ENCODE peak calls at places on chromosomes 2 and 18, in six cellular contexts. One of them, this sample, is unnamed.

GRCh38 chr2:6692061-6692460 is 173.6 kb downstream of the CMPK2 start:
- DNase-seq in A549: no peak
- DNase-seq in HepG2: no peak
- DNase-seq in K562: no peak
- DNase-seq in endothelial cell of umbilical vein: no peak
- DNase-seq in GM12878: no peak
- DNase-seq in this sample: no peak

GRCh38 chr2:11495844-11496271 is 29.9 kb upstream of the E2F6 start:
- DNase-seq in A549: no peak
- DNase-seq in HepG2: no peak
- DNase-seq in K562: no peak
- DNase-seq in endothelial cell of umbilical vein: no peak
- DNase-seq in GM12878: no peak
- DNase-seq in this sample: no peak

GRCh38 chr2:29193681-29194080 is 78.5 kb downstream of the CLIP4 start:
- DNase-seq in A549: no peak
- DNase-seq in HepG2: no peak
- DNase-seq in K562: no peak
- DNase-seq in endothelial cell of umbilical vein: no peak
- DNase-seq in GM12878: no peak
- DNase-seq in this sample: no peak

GRCh38 chr2:100673115-100673514 is 110.3 kb downstream of the PDCL3 start:
- DNase-seq in A549: no peak
- DNase-seq in HepG2: no peak
- DNase-seq in K562: no peak
- DNase-seq in endothelial cell of umbilical vein: no peak
- DNase-seq in GM12878: no peak
- DNase-seq in this sample: no peak

GRCh38 chr18:47997338-47997780 is 66.9 kb upstream of the SMAD2 start:
- DNase-seq in A549: peak; percentile 62
- DNase-seq in HepG2: no peak
- DNase-seq in K562: peak; percentile 28
- DNase-seq in endothelial cell of umbilical vein: no peak
- DNase-seq in GM12878: no peak
- DNase-seq in this sample: peak; percentile 67

GRCh38 chr2:239378918-239379640 is 21.7 kb downstream of the HDAC4 start:
- DNase-seq in A549: no peak
- DNase-seq in HepG2: no peak
- DNase-seq in K562: no peak
- DNase-seq in endothelial cell of umbilical vein: no peak
- DNase-seq in GM12878: no peak
- DNase-seq in this sample: no peak

GRCh38 chr18:30582078-30582477 is 460.5 kb downstream of the DSC3 start:
- DNase-seq in A549: no peak
- DNase-seq in HepG2: no peak
- DNase-seq in K562: peak; percentile 14
- DNase-seq in endothelial cell of umbilical vein: no peak
- DNase-seq in GM12878: no peak
- DNase-seq in this sample: no peak

GRCh38 chr2:144402282-144402681 is 117.6 kb downstream of the ZEB2 start:
- DNase-seq in A549: no peak
- DNase-seq in HepG2: no peak
- DNase-seq in K562: no peak
- DNase-seq in endothelial cell of umbilical vein: no peak
- DNase-seq in GM12878: no peak
- DNase-seq in this sample: no peak

DNA sequence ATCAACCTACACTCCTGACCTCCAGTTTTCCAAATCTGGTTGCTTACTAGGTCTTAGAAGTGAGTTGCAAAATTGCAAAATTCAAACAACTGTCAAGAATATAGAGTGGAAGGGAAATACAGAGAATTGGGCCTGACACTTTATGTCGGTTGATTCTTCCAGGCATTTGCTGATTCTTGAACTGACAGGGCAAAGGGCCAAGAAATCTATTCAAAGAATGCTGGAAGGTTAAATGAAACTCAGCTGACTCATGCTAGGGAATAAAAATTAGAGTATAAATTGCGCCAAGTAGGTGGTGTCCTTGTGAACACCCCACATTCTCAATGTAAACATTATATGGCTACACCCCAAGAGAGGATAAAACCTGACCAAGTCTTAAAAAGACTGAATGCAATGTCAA is 21.5 kb upstream of the ZSCAN30 start:
- DNase-seq in A549: no peak
- DNase-seq in HepG2: no peak
- DNase-seq in K562: no peak
- DNase-seq in endothelial cell of umbilical vein: peak; percentile 26
- DNase-seq in GM12878: no peak
- DNase-seq in this sample: no peak
- TF ChIP-seq MYC in A549: no peak
- TF ChIP-seq MYC in HepG2: no peak
- TF ChIP-seq MYC in K562: no peak
- TF ChIP-seq MYC in endothelial cell of umbilical vein: no peak
- TF ChIP-seq MYC in GM12878: no peak
- TF ChIP-seq MYC in this sample: no peak

DNA sequence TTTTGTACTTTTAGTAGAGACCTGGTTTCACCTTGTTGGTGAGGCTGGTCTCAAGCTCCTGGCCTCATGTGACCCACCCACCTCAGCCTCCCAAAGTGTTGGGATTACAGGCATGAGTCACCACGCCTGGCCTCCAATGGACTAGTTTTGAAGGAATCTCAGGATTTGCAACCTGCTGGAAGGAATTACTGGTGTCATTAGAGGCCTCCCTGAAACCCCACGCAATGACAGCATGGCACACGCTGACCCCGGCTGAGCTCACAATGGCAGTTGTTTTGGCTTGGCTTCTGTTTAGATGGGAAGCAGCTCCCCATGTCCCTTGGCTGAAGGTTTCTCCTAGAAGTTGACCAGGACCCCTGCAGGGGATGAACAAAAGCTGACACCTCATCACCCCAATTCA is 23.1 kb upstream of the COPS8 start:
- DNase-seq in A549: no peak
- DNase-seq in HepG2: no peak
- DNase-seq in K562: no peak
- DNase-seq in endothelial cell of umbilical vein: no peak
- DNase-seq in GM12878: no peak
- DNase-seq in this sample: no peak
- TF ChIP-seq MAX in A549: no peak
- TF ChIP-seq MAX in HepG2: no peak
- TF ChIP-seq MAX in K562: no peak
- TF ChIP-seq MAX in endothelial cell of umbilical vein: no peak
- TF ChIP-seq MAX in GM12878: no peak
- TF ChIP-seq MAX in this sample: no peak

DNA sequence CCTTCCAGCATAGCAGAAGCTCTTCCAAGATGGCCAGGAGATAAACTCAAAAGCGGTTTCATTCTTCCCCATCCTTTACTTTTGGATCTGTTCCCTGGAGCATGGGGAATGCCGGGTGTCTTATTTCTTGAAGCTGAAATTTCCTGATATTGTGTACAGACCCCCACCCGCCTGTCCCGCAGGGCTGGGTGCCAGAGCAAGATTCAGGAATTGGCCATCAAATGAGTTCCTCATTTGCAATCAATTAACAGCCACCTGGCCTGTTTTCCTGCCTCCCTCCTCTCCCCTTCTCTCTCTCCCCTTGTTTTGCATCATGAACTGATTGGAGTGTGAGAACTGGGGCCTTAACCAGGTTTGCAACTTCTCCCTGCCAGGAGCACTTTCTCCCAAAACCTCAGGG is 202.1 kb downstream of the SH3RF3 start:
- DNase-seq in A549: no peak
- DNase-seq in HepG2: no peak
- DNase-seq in K562: no peak
- DNase-seq in endothelial cell of umbilical vein: peak; percentile 62
- DNase-seq in GM12878: no peak
- DNase-seq in this sample: peak; percentile 38
- TF ChIP-seq CTCF in A549: no peak
- TF ChIP-seq CTCF in HepG2: no peak
- TF ChIP-seq CTCF in K562: no peak
- TF ChIP-seq CTCF in endothelial cell of umbilical vein: no peak
- TF ChIP-seq CTCF in GM12878: no peak
- TF ChIP-seq CTCF in this sample: no peak

GRCh38 chr2:106956879-106957278 is 70.9 kb upstream of the ST6GAL2 start:
- DNase-seq in A549: no peak
- DNase-seq in HepG2: no peak
- DNase-seq in K562: no peak
- DNase-seq in endothelial cell of umbilical vein: no peak
- DNase-seq in GM12878: no peak
- DNase-seq in this sample: no peak
- TF ChIP-seq MYC in A549: no peak
- TF ChIP-seq MYC in HepG2: no peak
- TF ChIP-seq MYC in K562: no peak
- TF ChIP-seq MYC in endothelial cell of umbilical vein: no peak
- TF ChIP-seq MYC in GM12878: no peak
- TF ChIP-seq MYC in this sample: no peak

GRCh38 chr18:76589866-76590265 is 94.8 kb upstream of the ZNF516 start:
- DNase-seq in A549: no peak
- DNase-seq in HepG2: no peak
- DNase-seq in K562: no peak
- DNase-seq in endothelial cell of umbilical vein: no peak
- DNase-seq in GM12878: no peak
- DNase-seq in this sample: no peak
- TF ChIP-seq MAX in A549: no peak
- TF ChIP-seq MAX in HepG2: no peak
- TF ChIP-seq MAX in K562: no peak
- TF ChIP-seq MAX in endothelial cell of umbilical vein: no peak
- TF ChIP-seq MAX in GM12878: no peak
- TF ChIP-seq MAX in this sample: no peak

GRCh38 chr2:210399440-210400041 is 77.0 kb downstream of the LANCL1 start:
- DNase-seq in A549: peak; percentile 11
- DNase-seq in HepG2: peak; percentile 19
- DNase-seq in K562: no peak
- DNase-seq in endothelial cell of umbilical vein: peak; percentile 21
- DNase-seq in GM12878: no peak
- DNase-seq in this sample: no peak
- TF ChIP-seq CTCF in A549: peak; percentile 49
- TF ChIP-seq CTCF in HepG2: peak; percentile 25
- TF ChIP-seq CTCF in K562: no peak
- TF ChIP-seq CTCF in endothelial cell of umbilical vein: no peak
- TF ChIP-seq CTCF in GM12878: peak; percentile 26
- TF ChIP-seq CTCF in this sample: no peak